ENCODE peak calls at places on chromosomes 3 and 15, in five cellular contexts. R, Y, C, M and X are unnamed samples.
A peak's percentile ranks its signal among the peaks of the same experiment; 100 is the strongest.

GRCh38 chr15:79837846-79838245 is 59.0 kb downstream of the MTHFS start:
- DNase-seq in Y (no peak), R (no peak), M (no peak), C (no peak), X (no peak)

GRCh38 chr3:184685646-184686045 is 26.2 kb downstream of the MAGEF1 start:
- DNase-seq in R (no peak), C (no peak), Y (no peak), M (peak; percentile 68), X (peak; percentile 36)

GRCh38 chr3:49017978-49018706 is at the start of gene DALRD3:
- DNase-seq in Y (peak; percentile 51), R (peak; percentile 68), C (peak; percentile 79), M (peak; percentile 86), X (peak; percentile 39)

GRCh38 chr15:64288577-64288976 is 67.4 kb downstream of the CSNK1G1 start:
- DNase-seq in M (no peak), Y (peak; percentile 74), C (no peak), R (peak; percentile 37), X (peak; percentile 50)

GRCh38 chr3:59016930-59017616 is 32.8 kb downstream of the CFAP20DC start:
- DNase-seq in C (no peak), R (no peak), M (no peak), Y (no peak), X (no peak)

GRCh38 chr3:36729204-36730056 is 34.9 kb downstream of the DCLK3 start:
- DNase-seq in M (peak; percentile 44), Y (peak; percentile 81), C (peak; percentile 39), R (peak; percentile 50), X (peak; percentile 43)

GRCh38 chr3:68142331-68142887 is 488.0 kb upstream of the SUCLG2 start:
- DNase-seq in C (no peak), R (no peak), M (no peak), Y (no peak), X (no peak)

GRCh38 chr15:35127717-35128116 is 42.6 kb upstream of the NANOGP8 start:
- DNase-seq in R (no peak), M (no peak), Y (no peak), C (no peak), X (no peak)

GRCh38 chr3:464255-464654 is 267.7 kb downstream of the CHL1 start:
- DNase-seq in Y (no peak), C (no peak), M (no peak), R (no peak), X (no peak)

DNA sequence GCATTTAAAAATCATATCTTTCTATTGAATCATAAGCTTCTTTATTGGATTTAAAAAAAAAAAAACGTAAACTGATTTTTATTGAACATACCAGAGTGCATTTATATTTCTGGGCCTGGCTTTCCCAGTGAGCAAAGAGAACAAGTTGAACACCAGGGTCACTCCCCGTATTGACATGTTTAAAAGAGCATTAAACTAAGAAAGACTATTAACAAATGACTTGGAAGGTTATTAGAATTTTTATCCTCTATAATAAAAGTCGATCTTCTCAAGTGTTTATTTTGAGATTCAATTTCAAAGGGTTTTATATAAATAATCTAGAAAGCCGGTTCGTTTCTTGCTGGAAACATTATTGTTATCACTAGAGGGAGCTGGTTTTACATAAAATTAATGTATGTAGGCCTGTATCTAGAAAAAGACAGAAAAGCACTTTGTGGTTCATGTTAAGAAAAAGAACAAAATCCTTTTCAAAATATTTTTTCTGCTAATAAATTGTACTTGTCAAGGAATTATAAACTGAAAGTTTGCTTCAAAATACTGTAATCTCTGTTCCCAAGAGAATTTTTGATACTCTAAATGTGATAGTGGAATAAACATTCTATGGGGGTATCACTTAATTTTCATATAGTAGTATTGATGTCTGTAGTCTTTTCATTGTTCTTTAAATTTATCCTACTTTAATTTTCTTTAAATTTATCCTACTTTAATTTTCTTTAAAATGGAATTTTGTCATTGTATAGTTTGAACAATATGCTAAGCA is 321.8 kb upstream of the MME start:
- DNase-seq in C (no peak), Y (peak; percentile 82), M (no peak), R (peak; percentile 11), X (peak; percentile 8)
- TF ChIP-seq CTCF in C (peak; percentile 35), Y (peak; percentile 40), M (peak; percentile 49), R (no peak), X (peak; percentile 45)

GRCh38 chr15:40281057-40281850 is 1.6 kb downstream of the ANKRD63 start:
- DNase-seq in R (no peak), C (no peak), M (no peak), Y (no peak), X (no peak)
- TF ChIP-seq EZH2 in R (peak; percentile 74), C (no peak), M (no peak), Y (no peak), X (peak; percentile 10)

DNA sequence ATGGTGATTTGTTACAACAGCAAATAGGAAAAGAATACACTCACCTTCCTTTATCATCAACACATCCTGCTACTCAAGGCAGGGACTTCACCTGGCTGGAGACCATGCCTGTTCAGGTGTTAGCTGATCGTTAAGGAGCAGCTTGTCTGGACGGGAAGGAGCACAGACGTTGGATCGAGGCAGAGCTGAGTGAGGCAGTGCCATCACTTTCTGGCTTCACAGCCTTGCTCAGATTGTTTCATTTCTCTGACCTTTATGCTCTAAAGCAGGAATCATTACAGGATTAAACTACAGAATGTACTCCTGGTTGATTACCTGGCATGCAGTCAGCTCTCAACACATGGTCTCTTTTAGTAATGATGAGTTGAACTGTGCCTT is 119.0 kb upstream of the NR2E3 start:
- DNase-seq in M (no peak), R (no peak), Y (no peak), C (no peak), X (no peak)
- TF ChIP-seq CTCF in M (no peak), R (no peak), Y (no peak), C (no peak), X (no peak)

DNA sequence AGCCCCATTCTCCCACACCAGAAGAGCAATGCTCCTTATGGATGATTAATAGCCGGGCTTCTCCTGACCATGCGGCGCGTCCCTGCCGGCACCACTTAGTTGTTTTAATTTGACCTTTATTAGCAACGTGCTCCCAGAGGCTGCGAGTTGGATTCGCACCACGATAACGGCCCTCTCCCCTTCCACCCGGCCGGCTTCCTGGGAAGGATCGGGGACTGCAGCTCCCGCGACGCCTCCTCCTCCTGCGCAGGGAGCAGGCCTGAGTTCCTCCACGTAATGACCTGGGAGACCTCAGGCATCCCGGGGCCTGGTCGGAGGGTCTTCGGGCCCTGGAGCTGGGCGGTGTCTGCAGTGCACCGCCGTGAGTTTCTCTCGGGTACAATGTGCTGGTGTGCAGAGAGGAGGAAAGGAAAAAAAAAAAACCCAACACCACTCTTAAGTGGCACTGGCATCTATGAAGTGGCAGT is 243.3 kb upstream of the TOPAZ1 start:
- DNase-seq in M (peak; percentile 58), Y (peak; percentile 15), R (no peak), C (no peak), X (no peak)
- TF ChIP-seq EZH2 in M (peak; percentile 84), Y (no peak), R (peak; percentile 71), C (no peak), X (peak; percentile 44)

GRCh38 chr15:74838117-74838516 is 4.8 kb downstream of the ULK3 start:
- DNase-seq in Y (no peak), R (no peak), C (no peak), M (no peak), X (no peak)

GRCh38 chr15:74841761-74842385 is 1.1 kb downstream of the ULK3 start:
- DNase-seq in Y (no peak), M (no peak), C (no peak), R (no peak), X (no peak)

GRCh38 chr15:74840851-74841760 is 1.9 kb downstream of the ULK3 start:
- DNase-seq in C (no peak), R (no peak), Y (no peak), M (no peak), X (no peak)

GRCh38 chr15:74838746-74839525 is 4.0 kb downstream of the ULK3 start:
- DNase-seq in R (no peak), C (no peak), M (no peak), Y (no peak), X (no peak)

DNA sequence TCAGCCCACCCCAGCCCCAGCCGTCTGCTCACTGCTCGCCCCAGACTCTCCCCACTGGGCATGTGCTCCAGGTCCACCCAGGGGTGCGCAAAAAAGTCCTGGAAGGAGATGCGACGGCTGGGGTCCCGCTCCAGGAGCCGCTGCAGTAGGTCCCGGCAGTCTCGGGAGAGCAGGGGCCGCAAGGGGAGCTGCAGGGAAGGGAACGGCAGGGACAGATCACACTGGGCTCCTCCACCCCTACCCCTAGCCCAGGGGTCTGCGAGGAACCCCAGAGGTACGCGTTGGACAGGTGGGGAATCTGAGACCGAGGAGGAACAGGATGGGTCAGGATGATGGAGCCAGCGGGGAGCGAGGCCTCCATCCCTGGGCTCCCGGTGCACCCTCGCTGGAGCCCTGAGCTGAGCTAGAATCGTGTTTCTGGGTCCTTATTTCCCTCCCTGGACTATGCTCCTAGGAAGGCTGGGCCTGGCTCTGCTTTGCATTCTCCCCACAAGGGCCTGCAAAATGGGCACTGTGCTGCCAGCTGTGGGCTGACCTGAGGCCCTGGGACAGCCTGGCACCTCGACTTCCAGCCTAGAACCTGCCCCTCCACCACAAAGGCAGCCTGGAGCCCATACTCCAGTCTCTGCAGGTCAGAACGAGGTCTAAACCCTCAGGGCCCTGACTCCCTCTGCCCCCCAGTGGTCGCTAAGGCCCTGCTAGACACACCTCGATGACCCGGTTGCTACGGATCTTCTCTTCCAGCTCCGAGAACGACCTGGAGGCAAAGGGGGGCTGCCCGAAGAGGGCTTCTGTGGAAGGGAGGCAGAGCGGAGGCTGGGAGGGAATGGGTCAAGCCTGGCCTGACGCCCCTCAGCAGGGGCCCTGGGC is 3.2 kb downstream of the ULK3 start:
- DNase-seq in R (no peak), Y (no peak), M (no peak), C (no peak), X (no peak)
- TF ChIP-seq CTCF in R (no peak), Y (no peak), M (peak; percentile 24), C (no peak), X (no peak)

GRCh38 chr15:89414571-89414970 is 79.9 kb upstream of the POLG start:
- DNase-seq in C (no peak), M (no peak), R (no peak), Y (no peak), X (no peak)
- TF ChIP-seq EZH2 in C (no peak), M (no peak), R (no peak), Y (no peak), X (no peak)

DNA sequence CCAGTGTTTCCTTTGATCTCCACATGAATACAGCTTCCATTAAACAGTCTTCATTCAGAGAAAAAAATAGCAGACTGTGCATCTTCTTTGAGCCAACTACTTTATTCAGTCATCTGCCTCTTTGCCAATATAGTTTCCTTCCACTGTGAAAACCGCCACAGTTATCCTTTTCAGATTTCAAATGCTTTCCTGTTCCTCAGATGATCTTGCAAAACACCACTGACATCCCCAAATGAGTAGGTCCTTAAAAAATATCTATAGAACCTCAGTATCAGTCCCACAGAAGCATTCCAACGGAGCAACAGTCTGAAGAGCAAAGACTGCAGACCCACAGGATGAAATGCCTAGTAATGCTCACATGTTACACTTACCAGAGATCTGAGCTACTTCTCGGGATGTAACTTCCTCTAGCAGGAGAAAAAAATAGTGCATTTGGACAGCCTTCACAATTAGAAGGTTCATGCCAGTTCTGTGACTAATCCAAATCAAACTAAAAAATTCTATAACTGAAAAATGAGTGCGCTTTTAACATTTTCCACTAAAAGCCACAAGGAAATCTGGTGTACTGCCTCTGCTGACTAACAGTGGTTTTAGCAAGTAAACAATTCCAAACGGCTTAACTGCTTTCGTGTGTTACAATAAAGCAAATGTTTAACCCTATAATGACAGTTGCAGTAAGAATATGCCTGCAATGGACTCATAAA is at the start of gene ANKRD28:
- DNase-seq in R (peak; percentile 95), M (peak; percentile 61), Y (peak; percentile 99), C (peak; percentile 86), X (peak; percentile 98)
- TF ChIP-seq CTCF in R (peak; percentile 31), M (peak; percentile 49), Y (peak; percentile 44), C (no peak), X (peak; percentile 36)